ENCODE peak calls at places on chromosomes 1 and 21, in eight cellular contexts. F, Q, C, I, S, W, O and L are unnamed samples.

GRCh38 chr1:932776-933602 is 9.3 kb downstream of the SAMD11 start:
- DNase-seq in Q (peak; percentile 74), O (no peak), F (peak; percentile 40), C (no peak), I (no peak), W (no peak), S (no peak), L (no peak)

GRCh38 chr1:40840526-40841323 is 21.4 kb downstream of the CITED4 start:
- DNase-seq in F (no peak), O (no peak), I (no peak), C (no peak), S (no peak), Q (no peak), W (no peak), L (no peak)

GRCh38 chr1:240607006-240607405 is 4.9 kb downstream of the GREM2 start:
- DNase-seq in I (no peak), F (no peak), W (no peak), Q (peak; percentile 69), S (no peak), C (no peak), O (no peak), L (no peak)

GRCh38 chr1:53919675-53920066 is 25.7 kb downstream of the DIO1 start:
- DNase-seq in O (peak; percentile 20), W (no peak), I (no peak), S (peak; percentile 41), C (peak; percentile 18), Q (no peak), F (no peak), L (no peak)

GRCh38 chr1:155133799-155134281 is 1.8 kb upstream of the SLC50A1 start:
- DNase-seq in I (no peak), S (no peak), O (no peak), Q (no peak), C (no peak), W (no peak), F (no peak), L (no peak)

GRCh38 chr21:15139881-15140280 is 75.1 kb upstream of the NRIP1 start:
- DNase-seq in Q (no peak), S (no peak), F (no peak), W (no peak), O (no peak), I (no peak), C (no peak), L (no peak)

GRCh38 chr1:99728494-99729235 is 37.8 kb downstream of the FRRS1 start:
- DNase-seq in Q (peak; percentile 73), O (no peak), S (peak; percentile 25), C (peak; percentile 41), F (no peak), W (no peak), I (no peak), L (no peak)

GRCh38 chr1:220879509-220880366 is 495 bp downstream of the HLX start:
- DNase-seq in S (peak; percentile 80), O (no peak), W (peak; percentile 45), C (peak; percentile 45), I (no peak), F (no peak), Q (peak; percentile 42), L (no peak)

GRCh38 chr1:12772520-12772919 is 1.0 kb upstream of the PRAMEF12 start:
- DNase-seq in O (no peak), S (no peak), C (no peak), W (no peak), I (no peak), Q (no peak), F (no peak), L (no peak)

GRCh38 chr1:57712846-57713245 is 289.0 kb upstream of the DAB1 start:
- DNase-seq in F (no peak), W (no peak), C (no peak), Q (no peak), I (no peak), S (no peak), O (no peak), L (no peak)

GRCh38 chr1:67342002-67342890 is 34.6 kb downstream of the IL12RB2 start:
- DNase-seq in I (no peak), F (no peak), Q (no peak), C (no peak), W (no peak), S (no peak), O (no peak), L (no peak)

GRCh38 chr1:240987928-240988327 is 369.1 kb downstream of the RGS7 start:
- DNase-seq in C (no peak), O (no peak), W (no peak), Q (peak; percentile 87), S (peak; percentile 14), F (no peak), I (no peak), L (no peak)

GRCh38 chr1:51301844-51302162 is 28.6 kb downstream of the TTC39A start:
- DNase-seq in S (no peak), Q (no peak), F (no peak), I (no peak), W (no peak), O (no peak), C (no peak), L (no peak)

GRCh38 chr1:108814343-108815125 is 42.4 kb downstream of the AKNAD1 start:
- DNase-seq in I (no peak), F (no peak), C (peak; percentile 13), Q (no peak), O (no peak), S (peak; percentile 53), W (no peak), L (no peak)

GRCh38 chr21:39057121-39057520 is 126.1 kb downstream of the PSMG1 start:
- DNase-seq in I (no peak), W (no peak), F (no peak), O (no peak), C (no peak), Q (no peak), S (no peak), L (no peak)

GRCh38 chr21:26028183-26028582 is 142.4 kb downstream of the APP start:
- DNase-seq in W (no peak), C (no peak), F (no peak), S (no peak), Q (no peak), I (no peak), O (no peak), L (no peak)

GRCh38 chr1:183891158-183891557 is 86.2 kb downstream of the RGL1 start:
- DNase-seq in C (no peak), S (no peak), F (no peak), W (no peak), I (no peak), Q (no peak), O (no peak), L (no peak)

GRCh38 chr1:225825606-225826005 is 15.7 kb downstream of the EPHX1 start:
- DNase-seq in W (no peak), I (no peak), C (peak; percentile 28), O (no peak), S (no peak), Q (no peak), F (no peak), L (no peak)

GRCh38 chr1:36199934-36200741 is 24.1 kb upstream of the THRAP3 start:
- DNase-seq in O (no peak), Q (peak; percentile 76), S (peak; percentile 43), W (no peak), C (peak; percentile 44), I (no peak), F (peak; percentile 89), L (no peak)

GRCh38 chr1:151342562-151342961 is 4.5 kb downstream of the RFX5 start:
- DNase-seq in W (no peak), S (no peak), F (no peak), I (no peak), O (no peak), Q (no peak), C (no peak), L (no peak)

GRCh38 chr1:151346082-151346768 is 827 bp downstream of the RFX5 start:
- DNase-seq in O (no peak), W (no peak), Q (no peak), I (no peak), S (peak; percentile 17), F (no peak), C (peak; percentile 28), L (no peak)

GRCh38 chr1:151342021-151342420 is 5.0 kb downstream of the RFX5 start:
- DNase-seq in F (no peak), Q (peak; percentile 13), C (no peak), I (no peak), W (no peak), O (no peak), S (peak; percentile 11), L (no peak)

GRCh38 chr1:151343587-151343986 is 3.5 kb downstream of the RFX5 start:
- DNase-seq in Q (no peak), S (no peak), W (no peak), F (no peak), I (no peak), O (no peak), C (no peak), L (no peak)

GRCh38 chr1:151340870-151341754 is 5.9 kb downstream of the RFX5 start:
- DNase-seq in W (peak; percentile 76), O (peak; percentile 56), S (peak; percentile 90), I (peak; percentile 17), Q (peak; percentile 93), F (no peak), C (peak; percentile 93), L (peak; percentile 41)
- TF ChIP-seq CTCF in W (peak; percentile 40), O (peak; percentile 86), S (peak; percentile 50), I (peak; percentile 75), Q (peak; percentile 95), F (peak; percentile 83), C (peak; percentile 72), L (peak; percentile 52)

GRCh38 chr1:84668185-84668584 is 22.1 kb downstream of the SSX2IP start:
- DNase-seq in Q (peak; percentile 28), W (no peak), F (no peak), S (peak; percentile 31), O (no peak), C (no peak), I (no peak), L (no peak)
- TF ChIP-seq CTCF in Q (peak; percentile 62), W (no peak), F (no peak), S (peak; percentile 11), O (peak; percentile 31), C (peak; percentile 21), I (no peak), L (peak; percentile 12)

DNA sequence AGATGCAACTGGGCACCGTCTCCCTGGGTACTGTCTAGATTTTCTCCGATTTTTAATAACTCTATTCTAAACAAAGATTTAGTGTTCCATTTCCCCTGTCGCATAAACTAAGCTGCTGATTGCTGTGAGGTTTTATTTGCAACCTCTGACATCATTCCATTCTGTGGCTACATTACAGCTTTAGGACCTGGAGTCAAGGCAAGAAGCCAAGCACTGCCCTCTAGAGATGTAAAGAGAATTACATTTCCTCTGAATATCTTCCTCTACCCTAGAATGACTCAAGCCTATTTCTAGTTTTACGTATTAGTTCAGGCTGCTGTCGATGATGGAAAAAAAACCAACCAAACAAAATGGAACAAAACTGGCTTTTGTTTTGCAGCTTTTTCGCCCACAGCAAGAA is 130.2 kb upstream of the MAP1LC3C start:
- DNase-seq in I (no peak), S (peak; percentile 23), Q (peak; percentile 83), O (no peak), F (no peak), C (no peak), W (no peak), L (no peak)
- TF ChIP-seq CTCF in I (peak; percentile 23), S (no peak), Q (peak; percentile 86), O (peak; percentile 41), F (no peak), C (no peak), W (no peak), L (no peak)

GRCh38 chr1:68496680-68497357 is at the start of gene DEPDC1:
- DNase-seq in O (peak; percentile 89), I (peak; percentile 98), F (peak; percentile 91), W (peak; percentile 94), Q (peak; percentile 96), S (peak; percentile 99), C (peak; percentile 96), L (peak; percentile 85)
- TF ChIP-seq CTCF in O (no peak), I (no peak), F (no peak), W (no peak), Q (no peak), S (no peak), C (peak; percentile 6), L (no peak)